ENCODE peak calls at places on chromosome 3, in nine cellular contexts. U is fibroblast of lung, T is hepatocyte, W is neuronal stem cell, A is endodermal cell, R is AG04450, V is uterus, N is dorsolateral prefrontal cortex, P is tibial nerve. S is an unnamed sample. For H3K27me3, the result is how much of the 10 kb centered on the place peaks cover.

GRCh38 chr3:8441969-8442559 is 59.6 kb upstream of the LMCD1 start:
- DNase-seq in U (peak), T (peak), W (peak), A (peak), R (peak), V (no peak), N (no peak), P (no peak), S (no peak)

GRCh38 chr3:135229018-135229495 is 434.0 kb downstream of the EPHB1 start:
- DNase-seq in U (peak), T (no peak), W (no peak), A (peak), R (no peak), V (no peak), N (no peak), P (peak), S (no peak)

GRCh38 chr3:196159952-196160804 is 51.0 kb downstream of the ZDHHC19 start:
- DNase-seq in U (peak), T (peak), W (no peak), A (peak), R (no peak), V (no peak), N (no peak), P (no peak), S (no peak)

GRCh38 chr3:24272875-24273274 is 221.8 kb downstream of the THRB start:
- DNase-seq in U (peak), T (no peak), W (no peak), A (no peak), R (no peak), V (no peak), N (no peak), P (no peak), S (no peak)

GRCh38 chr3:119542168-119542767 is 17.1 kb downstream of the CD80 start:
- DNase-seq in U (no peak), T (no peak), W (no peak), A (no peak), R (no peak), V (no peak), N (no peak), P (no peak), S (no peak)

GRCh38 chr3:64345351-64345750 is 120.1 kb upstream of the PRICKLE2 start:
- DNase-seq in U (peak), T (peak), W (no peak), A (no peak), R (peak), V (no peak), N (no peak), P (no peak), S (no peak)

GRCh38 chr3:30614943-30615342 is 8.5 kb downstream of the TGFBR2 start:
- DNase-seq in U (peak), T (no peak), W (no peak), A (no peak), R (no peak), V (no peak), N (no peak), P (no peak), S (no peak)

GRCh38 chr3:143343944-143344343 is 224.4 kb downstream of the CHST2 start:
- DNase-seq in U (no peak), T (no peak), W (no peak), A (no peak), R (no peak), V (no peak), N (no peak), P (no peak), S (no peak)

DNA sequence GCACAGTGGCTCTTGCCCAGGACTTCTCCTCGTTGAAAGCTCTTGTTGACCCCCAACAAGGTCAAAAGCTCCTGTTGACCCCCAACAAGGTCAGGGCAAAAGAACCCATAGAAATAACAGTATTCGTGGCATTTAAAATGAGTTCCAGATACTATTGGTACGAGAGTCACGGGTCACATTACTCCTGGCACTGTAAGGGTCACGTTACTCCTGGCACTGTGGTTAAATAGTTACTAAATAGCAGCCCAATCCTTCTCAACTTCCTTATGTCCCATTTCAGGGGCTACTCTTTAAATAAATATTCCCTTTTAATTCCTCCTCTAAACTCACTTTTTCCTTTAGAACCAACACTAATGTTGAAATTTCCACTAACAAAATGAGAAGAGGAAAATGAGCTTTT is 18.2 kb upstream of the ADCY5 start:
- DNase-seq in U (no peak), T (no peak), W (no peak), A (no peak), R (no peak), V (no peak), N (no peak), P (no peak), S (no peak)
- H3K27me3 ChIP-seq in U (under half), T (under half), W (under half), A (under half), R (half or more), V (under half), N (under half), P (under half), S (under half)

DNA sequence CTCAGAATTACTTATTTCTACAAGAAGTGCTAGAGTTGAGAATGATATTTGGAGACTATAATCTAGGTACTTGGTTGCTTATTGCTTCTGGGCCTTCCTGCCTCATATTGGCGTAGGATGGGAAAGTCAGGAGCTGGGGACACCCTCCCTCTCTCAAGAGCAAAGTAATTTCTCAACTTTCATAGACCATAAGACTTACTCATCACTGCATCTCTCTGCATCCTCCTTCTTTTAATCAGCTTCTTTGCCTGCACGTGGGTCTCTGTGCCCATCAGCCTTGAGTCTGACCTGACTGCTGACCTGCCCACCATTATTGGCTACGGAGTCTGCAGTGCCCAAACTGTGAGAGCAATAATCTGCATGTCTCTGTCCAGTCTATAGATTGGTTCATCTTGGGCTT is 27.3 kb upstream of the XIRP1 start:
- DNase-seq in U (no peak), T (no peak), W (no peak), A (no peak), R (no peak), V (no peak), N (no peak), P (no peak), S (no peak)
- H3K27me3 ChIP-seq in U (under half), T (under half), W (under half), A (under half), R (under half), V (under half), N (under half), P (under half), S (under half)

GRCh38 chr3:127063916-127064315 is 81.0 kb downstream of the PLXNA1 start:
- DNase-seq in U (no peak), T (no peak), W (no peak), A (no peak), R (no peak), V (no peak), N (no peak), P (no peak), S (no peak)
- H3K27me3 ChIP-seq in U (under half), T (under half), W (under half), A (under half), R (under half), V (under half), N (under half), P (under half), S (under half)

DNA sequence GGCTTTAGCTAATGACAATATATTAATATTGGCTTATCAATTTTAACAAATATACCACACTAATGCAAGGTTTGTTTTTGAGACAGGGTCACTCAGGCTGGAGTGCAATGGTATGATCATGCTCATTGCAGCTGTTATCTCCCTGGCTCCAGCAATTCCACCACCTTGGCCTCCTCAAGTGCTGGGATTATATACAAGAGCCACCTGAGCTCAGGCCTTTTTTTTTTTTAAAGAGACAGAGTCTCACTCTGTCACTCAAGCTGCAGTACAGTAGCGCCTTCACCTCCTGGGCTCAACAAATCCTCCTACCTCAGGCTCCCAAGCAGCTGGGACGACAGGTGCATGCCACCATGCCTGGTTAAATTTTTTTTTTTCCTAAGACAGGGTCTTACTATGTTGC is 11.7 kb downstream of the DLG1 start:
- DNase-seq in U (no peak), T (no peak), W (no peak), A (no peak), R (no peak), V (no peak), N (no peak), P (no peak), S (no peak)
- H3K27me3 ChIP-seq in U (under half), T (under half), W (under half), A (under half), R (under half), V (under half), N (under half), P (under half), S (under half)

GRCh38 chr3:10998542-10998941 is 6.0 kb downstream of the SLC6A1 start:
- DNase-seq in U (no peak), T (peak), W (no peak), A (no peak), R (no peak), V (no peak), N (no peak), P (peak), S (no peak)
- H3K27me3 ChIP-seq in U (under half), T (half or more), W (under half), A (half or more), R (under half), V (under half), N (under half), P (under half), S (half or more)

GRCh38 chr3:194305356-194306108 is 45.6 kb downstream of the CPN2 start:
- DNase-seq in U (no peak), T (no peak), W (no peak), A (peak), R (no peak), V (no peak), N (no peak), P (no peak), S (no peak)

GRCh38 chr3:194306109-194306686 is 44.9 kb downstream of the CPN2 start:
- DNase-seq in U (no peak), T (no peak), W (no peak), A (peak), R (no peak), V (no peak), N (no peak), P (no peak), S (no peak)

GRCh38 chr3:194307849-194308248 is 43.3 kb downstream of the CPN2 start:
- DNase-seq in U (no peak), T (no peak), W (no peak), A (peak), R (no peak), V (no peak), N (no peak), P (no peak), S (no peak)

GRCh38 chr3:194308635-194309213 is 42.4 kb downstream of the CPN2 start:
- DNase-seq in U (no peak), T (no peak), W (no peak), A (peak), R (no peak), V (no peak), N (no peak), P (no peak), S (no peak)

DNA sequence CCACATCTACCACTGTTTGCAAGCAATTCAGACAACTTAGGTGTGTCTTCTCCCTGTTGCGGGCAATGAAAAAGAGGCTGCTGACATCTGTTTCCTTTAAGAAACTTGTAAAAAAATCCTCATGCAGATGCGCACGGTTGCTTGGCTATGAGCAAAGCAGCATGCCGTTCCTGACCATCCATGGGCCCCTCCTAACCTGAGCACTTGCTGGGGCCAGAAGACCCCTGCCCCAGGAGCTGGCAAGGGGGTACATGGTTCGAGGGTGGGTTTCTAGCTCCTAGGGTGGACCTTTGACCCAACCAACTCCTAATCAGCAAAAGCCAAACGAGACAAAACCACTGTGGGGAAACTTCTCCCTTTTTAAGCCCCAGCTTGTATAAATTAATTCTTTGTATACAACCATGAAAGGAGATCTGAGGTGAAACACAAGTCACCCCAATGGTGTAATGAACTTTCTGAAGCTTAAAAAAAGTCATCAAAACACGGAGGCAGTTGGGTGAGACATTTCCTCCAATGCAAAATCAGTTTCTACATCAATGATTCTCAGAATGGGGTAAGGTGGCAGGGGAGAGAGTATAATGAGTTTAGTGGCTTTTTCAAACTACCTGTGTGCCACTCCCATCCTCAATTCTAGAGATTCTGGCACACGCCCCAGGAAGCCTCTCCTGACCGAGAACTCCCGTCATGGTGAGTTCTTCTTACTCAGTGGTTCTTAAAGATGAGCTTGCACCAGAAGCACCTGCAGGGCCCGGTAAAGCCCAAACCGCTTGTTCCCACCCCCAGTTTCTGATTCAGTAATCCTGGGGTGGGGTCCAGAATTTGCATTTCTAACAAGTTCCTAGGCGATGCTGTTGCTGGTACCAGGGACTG is 44.1 kb downstream of the CPN2 start:
- DNase-seq in U (no peak), T (no peak), W (no peak), A (peak), R (no peak), V (no peak), N (no peak), P (no peak), S (peak)
- H3K27me3 ChIP-seq in U (under half), T (under half), W (under half), A (under half), R (half or more), V (under half), N (under half), P (under half), S (under half)

DNA sequence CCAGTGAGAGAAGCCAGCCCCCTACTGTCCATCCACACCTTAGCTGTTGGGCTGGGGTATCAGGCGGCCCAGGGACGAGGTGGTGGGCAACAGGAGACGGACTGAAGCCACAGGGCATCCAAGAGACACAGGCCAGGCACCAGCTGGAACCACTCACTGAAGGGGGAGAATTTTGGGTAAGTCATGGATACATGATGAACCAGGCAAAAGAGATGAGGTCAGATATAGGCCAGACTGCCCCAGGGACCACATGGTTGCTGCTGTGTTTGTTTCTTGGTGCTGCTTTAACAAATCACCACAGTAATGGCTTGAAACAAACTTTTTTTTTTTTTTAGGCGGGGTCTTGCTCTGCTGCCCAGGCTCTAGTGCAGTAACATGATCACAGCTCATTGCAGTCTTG is 66.4 kb downstream of the SEMA5B start:
- DNase-seq in U (peak), T (no peak), W (no peak), A (no peak), R (no peak), V (no peak), N (no peak), P (no peak), S (no peak)
- H3K27me3 ChIP-seq in U (under half), T (under half), W (under half), A (under half), R (half or more), V (under half), N (under half), P (under half), S (under half)

DNA sequence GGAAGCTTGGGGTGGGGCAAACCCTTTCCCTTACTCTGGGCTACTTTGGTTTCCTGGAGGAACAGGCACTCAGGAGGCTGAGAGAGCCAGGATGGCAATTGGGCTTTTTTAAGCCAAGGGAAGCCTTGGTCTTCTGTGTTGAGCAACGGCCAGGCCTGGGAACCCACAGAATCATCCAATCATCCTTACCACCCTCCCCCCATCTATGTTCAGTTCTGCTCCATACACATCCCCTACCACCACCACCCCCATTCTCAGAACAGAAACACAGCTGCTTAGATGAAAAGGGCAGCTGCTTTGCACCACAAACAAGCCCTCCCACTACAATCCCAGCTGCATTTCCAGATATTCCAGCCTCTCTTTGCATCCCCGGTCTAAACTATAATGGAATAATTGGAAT is 21.0 kb downstream of the SEMA5B start:
- DNase-seq in U (no peak), T (no peak), W (no peak), A (no peak), R (no peak), V (no peak), N (no peak), P (no peak), S (no peak)
- H3K27me3 ChIP-seq in U (under half), T (under half), W (under half), A (under half), R (half or more), V (under half), N (under half), P (under half), S (under half)

DNA sequence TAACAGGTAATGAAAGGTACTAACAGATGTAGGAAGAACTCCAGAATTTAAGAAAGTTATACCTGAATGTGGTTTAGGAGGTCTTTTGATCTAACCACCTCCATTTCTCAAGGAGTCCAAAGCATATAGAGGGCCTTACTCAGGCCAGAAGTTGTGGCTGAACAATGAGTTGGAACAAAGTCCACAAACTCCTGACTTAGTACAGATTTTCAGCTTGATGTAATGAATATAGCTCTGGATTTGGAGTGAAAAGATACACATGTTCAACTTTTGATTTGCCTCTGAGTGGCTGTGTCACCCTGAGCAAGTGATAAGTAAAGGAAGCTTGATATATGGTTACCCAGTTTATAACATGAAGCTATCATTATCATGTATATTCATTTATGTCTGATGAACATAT is 390.1 kb downstream of the LPP start:
- DNase-seq in U (no peak), T (no peak), W (no peak), A (no peak), R (no peak), V (no peak), N (no peak), P (no peak), S (no peak)
- H3K27me3 ChIP-seq in U (under half), T (under half), W (under half), A (under half), R (under half), V (under half), N (under half), P (under half), S (under half)